ENCODE peak calls at places on chromosomes 13 and 19, in six cellular contexts. O is GOT3; X is NCI-H1092; Z is H4; I is fibroblast of the conjunctiva; E is stimulated activated CD8-positive, alpha-beta memory T cell treated with anti-CD3 and anti-CD28 coated beads, Interleukin-7, amount 100 ng/mL, for 1 hour. V is an unnamed sample.
A peak's percentile ranks its signal among the peaks of the same experiment; 100 is the strongest.

GRCh38 chr19:49165111-49165750 is 7.6 kb downstream of the TRPM4 start:
- DNase-seq in Z (no peak), E (no peak), O (no peak), X (no peak), I (no peak), V (no peak)

GRCh38 chr13:50911051-50911690 is 1.6 kb downstream of the RNASEH2B start:
- DNase-seq in E (no peak), I (no peak), O (no peak), X (no peak), Z (no peak), V (no peak)

GRCh38 chr19:50975766-50976165 is 6.4 kb upstream of the KLK6 start:
- DNase-seq in X (no peak), I (no peak), E (no peak), Z (peak; percentile 52), O (no peak), V (no peak)

GRCh38 chr19:14337510-14337909 is 43.7 kb upstream of the ADGRE5 start:
- DNase-seq in E (no peak), X (no peak), O (no peak), Z (peak; percentile 31), I (no peak), V (no peak)

GRCh38 chr19:15161028-15161984 is 39.5 kb downstream of the NOTCH3 start:
- DNase-seq in E (no peak), X (no peak), I (no peak), O (no peak), Z (peak; percentile 43), V (no peak)

GRCh38 chr13:106349080-106349841 is 186.2 kb downstream of the EFNB2 start:
- DNase-seq in O (no peak), I (no peak), X (peak; percentile 97), Z (no peak), E (no peak), V (no peak)

GRCh38 chr19:9799162-9799561 is 19.7 kb downstream of the FBXL12 start:
- DNase-seq in I (no peak), E (no peak), O (no peak), X (no peak), Z (no peak), V (no peak)

GRCh38 chr13:27954406-27954851 is 14.7 kb downstream of the CDX2 start:
- DNase-seq in Z (no peak), O (no peak), E (no peak), I (no peak), X (no peak), V (no peak)

GRCh38 chr13:40549500-40550094 is 116.8 kb downstream of the FOXO1 start:
- DNase-seq in O (no peak), I (peak; percentile 38), E (no peak), X (no peak), Z (no peak), V (no peak)

V was measured in NCI-H524 treated with DMSO at 0.1 percent for 48 hours.